ENCODE peak calls at places on chromosomes 2 and 18, in six cellular contexts. G is hippocampal formation, V is naive B cell, B is globus pallidus, T is Calu3, O is caudate nucleus. W is an unnamed sample.
A peak's percentile ranks its signal among the peaks of the same experiment; 100 is the strongest.

GRCh38 chr18:48918660-48919415 is 31.9 kb downstream of the SMAD7 start:
- DNase-seq in G (no peak), V (no peak), B (no peak), T (no peak), O (no peak), W (no peak)

GRCh38 chr2:9105601-9106337 is 100.8 kb upstream of the ASAP2 start:
- DNase-seq in G (no peak), V (no peak), B (no peak), T (no peak), O (no peak), W (no peak)

GRCh38 chr2:60544980-60545560 is 8.4 kb downstream of the BCL11A start:
- DNase-seq in G (no peak), V (no peak), B (no peak), T (no peak), O (no peak), W (no peak)

GRCh38 chr2:210557721-210558120 is 1.3 kb downstream of the CPS1 start:
- DNase-seq in G (no peak), V (no peak), B (no peak), T (no peak), O (no peak), W (no peak)

GRCh38 chr2:225431387-225431786 is 31.9 kb downstream of the NYAP2 start:
- DNase-seq in G (no peak), V (no peak), B (no peak), T (no peak), O (no peak), W (no peak)

GRCh38 chr2:200177971-200178911 is 128.3 kb upstream of the SPATS2L start:
- DNase-seq in G (peak; percentile 50), V (no peak), B (no peak), T (no peak), O (no peak), W (no peak)

GRCh38 chr2:13578547-13578946 is 861.8 kb downstream of the TRIB2 start:
- DNase-seq in G (no peak), V (no peak), B (no peak), T (no peak), O (no peak), W (no peak)

GRCh38 chr18:76615065-76615733 is 120.2 kb upstream of the ZNF516 start:
- DNase-seq in G (no peak), V (no peak), B (no peak), T (no peak), O (no peak), W (no peak)

GRCh38 chr2:160010361-160011145 is 51.9 kb downstream of the PLA2R1 start:
- DNase-seq in G (no peak), V (no peak), B (no peak), T (no peak), O (no peak), W (peak; percentile 31)

GRCh38 chr2:15050483-15050882 is 418.0 kb downstream of the LRATD1 start:
- DNase-seq in G (no peak), V (no peak), B (peak; percentile 18), T (no peak), O (no peak), W (no peak)